ENCODE peak calls at places on chromosomes 5 and 9, in ten cellular contexts. One of them, this sample, is unnamed.

GRCh38 chr5:98880598-98880997 is 48.2 kb downstream of the CHD1 start:
- DNase-seq in smooth muscle cell of the brain vasculature: no peak
- DNase-seq in HFFc6: no peak
- DNase-seq in Caki2: no peak
- DNase-seq in NCI-H345: no peak
- DNase-seq in esophagus squamous epithelium: no peak
- DNase-seq in iris pigment epithelial cell: peak; percentile 15
- DNase-seq in kidney: no peak
- DNase-seq in fibroblast of lung: no peak
- DNase-seq in CD4-positive, alpha-beta T cell: no peak
- DNase-seq in this sample: no peak

GRCh38 chr5:73031839-73032238 is 76.0 kb downstream of the FCHO2 start:
- DNase-seq in smooth muscle cell of the brain vasculature: peak; percentile 67
- DNase-seq in HFFc6: peak; percentile 81
- DNase-seq in Caki2: no peak
- DNase-seq in NCI-H345: peak; percentile 88
- DNase-seq in esophagus squamous epithelium: no peak
- DNase-seq in iris pigment epithelial cell: peak; percentile 81
- DNase-seq in kidney: no peak
- DNase-seq in fibroblast of lung: peak; percentile 79
- DNase-seq in CD4-positive, alpha-beta T cell: no peak
- DNase-seq in this sample: peak; percentile 30

GRCh38 chr9:121271368-121272351 is 3.7 kb downstream of the GSN start:
- DNase-seq in smooth muscle cell of the brain vasculature: no peak
- DNase-seq in HFFc6: peak; percentile 71
- DNase-seq in Caki2: no peak
- DNase-seq in NCI-H345: no peak
- DNase-seq in esophagus squamous epithelium: no peak
- DNase-seq in iris pigment epithelial cell: peak; percentile 83
- DNase-seq in kidney: no peak
- DNase-seq in fibroblast of lung: peak; percentile 84
- DNase-seq in CD4-positive, alpha-beta T cell: no peak
- DNase-seq in this sample: no peak

GRCh38 chr9:83584995-83585394 is 37.9 kb upstream of the IDNK start:
- DNase-seq in smooth muscle cell of the brain vasculature: no peak
- DNase-seq in HFFc6: no peak
- DNase-seq in Caki2: no peak
- DNase-seq in NCI-H345: peak; percentile 22
- DNase-seq in esophagus squamous epithelium: no peak
- DNase-seq in iris pigment epithelial cell: no peak
- DNase-seq in kidney: no peak
- DNase-seq in fibroblast of lung: no peak
- DNase-seq in CD4-positive, alpha-beta T cell: no peak
- DNase-seq in this sample: no peak

GRCh38 chr5:137376127-137376526 is 123.0 kb downstream of the SPOCK1 start:
- DNase-seq in smooth muscle cell of the brain vasculature: no peak
- DNase-seq in HFFc6: no peak
- DNase-seq in Caki2: no peak
- DNase-seq in NCI-H345: peak; percentile 95
- DNase-seq in esophagus squamous epithelium: no peak
- DNase-seq in iris pigment epithelial cell: no peak
- DNase-seq in kidney: no peak
- DNase-seq in fibroblast of lung: no peak
- DNase-seq in CD4-positive, alpha-beta T cell: no peak
- DNase-seq in this sample: no peak

GRCh38 chr5:141508440-141508807 is 19.5 kb downstream of the PCDHGC5 start:
- DNase-seq in smooth muscle cell of the brain vasculature: no peak
- DNase-seq in HFFc6: no peak
- DNase-seq in Caki2: no peak
- DNase-seq in NCI-H345: no peak
- DNase-seq in esophagus squamous epithelium: no peak
- DNase-seq in iris pigment epithelial cell: peak; percentile 31
- DNase-seq in kidney: no peak
- DNase-seq in fibroblast of lung: peak; percentile 44
- DNase-seq in CD4-positive, alpha-beta T cell: no peak
- DNase-seq in this sample: no peak

GRCh38 chr9:20788526-20789421 is 104.7 kb downstream of the FOCAD start:
- DNase-seq in smooth muscle cell of the brain vasculature: no peak
- DNase-seq in HFFc6: no peak
- DNase-seq in Caki2: no peak
- DNase-seq in NCI-H345: no peak
- DNase-seq in esophagus squamous epithelium: no peak
- DNase-seq in iris pigment epithelial cell: peak; percentile 44
- DNase-seq in kidney: no peak
- DNase-seq in fibroblast of lung: no peak
- DNase-seq in CD4-positive, alpha-beta T cell: no peak
- DNase-seq in this sample: no peak

GRCh38 chr5:10856646-10857332 is 95.8 kb upstream of the DAP start:
- DNase-seq in smooth muscle cell of the brain vasculature: no peak
- DNase-seq in HFFc6: peak; percentile 69
- DNase-seq in Caki2: peak; percentile 33
- DNase-seq in NCI-H345: no peak
- DNase-seq in esophagus squamous epithelium: no peak
- DNase-seq in iris pigment epithelial cell: peak; percentile 85
- DNase-seq in kidney: peak; percentile 74
- DNase-seq in fibroblast of lung: peak; percentile 51
- DNase-seq in CD4-positive, alpha-beta T cell: no peak
- DNase-seq in this sample: peak; percentile 42

GRCh38 chr5:175842947-175843793 is 28.2 kb upstream of the CPLX2 start:
- DNase-seq in smooth muscle cell of the brain vasculature: peak; percentile 21
- DNase-seq in HFFc6: peak; percentile 78
- DNase-seq in Caki2: peak; percentile 83
- DNase-seq in NCI-H345: no peak
- DNase-seq in esophagus squamous epithelium: no peak
- DNase-seq in iris pigment epithelial cell: peak; percentile 85
- DNase-seq in kidney: no peak
- DNase-seq in fibroblast of lung: peak; percentile 75
- DNase-seq in CD4-positive, alpha-beta T cell: no peak
- DNase-seq in this sample: no peak

GRCh38 chr9:91943876-91944470 is 6.1 kb downstream of the ROR2 start:
- DNase-seq in smooth muscle cell of the brain vasculature: no peak
- DNase-seq in HFFc6: no peak
- DNase-seq in Caki2: no peak
- DNase-seq in NCI-H345: no peak
- DNase-seq in esophagus squamous epithelium: no peak
- DNase-seq in iris pigment epithelial cell: peak; percentile 17
- DNase-seq in kidney: no peak
- DNase-seq in fibroblast of lung: peak; percentile 46
- DNase-seq in CD4-positive, alpha-beta T cell: no peak
- DNase-seq in this sample: no peak

GRCh38 chr9:33290994-33291397 is 680 bp downstream of the NFX1 start:
- DNase-seq in smooth muscle cell of the brain vasculature: no peak
- DNase-seq in HFFc6: no peak
- DNase-seq in Caki2: no peak
- DNase-seq in NCI-H345: no peak
- DNase-seq in esophagus squamous epithelium: no peak
- DNase-seq in iris pigment epithelial cell: no peak
- DNase-seq in kidney: no peak
- DNase-seq in fibroblast of lung: no peak
- DNase-seq in CD4-positive, alpha-beta T cell: no peak
- DNase-seq in this sample: no peak

GRCh38 chr5:35404701-35405100 is 174.4 kb upstream of the PRLR start:
- DNase-seq in smooth muscle cell of the brain vasculature: no peak
- DNase-seq in HFFc6: no peak
- DNase-seq in Caki2: no peak
- DNase-seq in NCI-H345: no peak
- DNase-seq in esophagus squamous epithelium: no peak
- DNase-seq in iris pigment epithelial cell: no peak
- DNase-seq in kidney: no peak
- DNase-seq in fibroblast of lung: no peak
- DNase-seq in CD4-positive, alpha-beta T cell: no peak
- DNase-seq in this sample: no peak

GRCh38 chr9:135992486-135993408 is 31.6 kb upstream of the UBAC1 start:
- DNase-seq in smooth muscle cell of the brain vasculature: no peak
- DNase-seq in HFFc6: peak; percentile 52
- DNase-seq in Caki2: peak; percentile 69
- DNase-seq in NCI-H345: peak; percentile 75
- DNase-seq in esophagus squamous epithelium: no peak
- DNase-seq in iris pigment epithelial cell: peak; percentile 89
- DNase-seq in kidney: peak; percentile 97
- DNase-seq in fibroblast of lung: peak; percentile 93
- DNase-seq in CD4-positive, alpha-beta T cell: peak; percentile 30
- DNase-seq in this sample: peak; percentile 75

GRCh38 chr9:137095664-137096517 is 9.1 kb downstream of the MAN1B1 start:
- DNase-seq in smooth muscle cell of the brain vasculature: no peak
- DNase-seq in HFFc6: no peak
- DNase-seq in Caki2: no peak
- DNase-seq in NCI-H345: no peak
- DNase-seq in esophagus squamous epithelium: no peak
- DNase-seq in iris pigment epithelial cell: no peak
- DNase-seq in kidney: no peak
- DNase-seq in fibroblast of lung: no peak
- DNase-seq in CD4-positive, alpha-beta T cell: peak; percentile 78
- DNase-seq in this sample: peak; percentile 46

GRCh38 chr5:157855404-157855994 is 3.4 kb downstream of the CLINT1 start:
- DNase-seq in smooth muscle cell of the brain vasculature: peak; percentile 31
- DNase-seq in HFFc6: peak; percentile 57
- DNase-seq in Caki2: peak; percentile 56
- DNase-seq in NCI-H345: peak; percentile 53
- DNase-seq in esophagus squamous epithelium: no peak
- DNase-seq in iris pigment epithelial cell: peak; percentile 72
- DNase-seq in kidney: no peak
- DNase-seq in fibroblast of lung: peak; percentile 71
- DNase-seq in CD4-positive, alpha-beta T cell: no peak
- DNase-seq in this sample: peak; percentile 60

GRCh38 chr5:73280821-73281746 is 108.1 kb downstream of the TMEM174 start:
- DNase-seq in smooth muscle cell of the brain vasculature: peak; percentile 77
- DNase-seq in HFFc6: no peak
- DNase-seq in Caki2: peak; percentile 79
- DNase-seq in NCI-H345: peak; percentile 92
- DNase-seq in esophagus squamous epithelium: no peak
- DNase-seq in iris pigment epithelial cell: peak; percentile 76
- DNase-seq in kidney: peak; percentile 77
- DNase-seq in fibroblast of lung: peak; percentile 82
- DNase-seq in CD4-positive, alpha-beta T cell: no peak
- DNase-seq in this sample: peak; percentile 70

GRCh38 chr5:52148679-52149078 is 639.0 kb upstream of the ITGA1 start:
- DNase-seq in smooth muscle cell of the brain vasculature: no peak
- DNase-seq in HFFc6: no peak
- DNase-seq in Caki2: no peak
- DNase-seq in NCI-H345: no peak
- DNase-seq in esophagus squamous epithelium: no peak
- DNase-seq in iris pigment epithelial cell: no peak
- DNase-seq in kidney: no peak
- DNase-seq in fibroblast of lung: no peak
- DNase-seq in CD4-positive, alpha-beta T cell: no peak
- DNase-seq in this sample: no peak

GRCh38 chr9:115333671-115334070 is 215.7 kb upstream of the TNC start:
- DNase-seq in smooth muscle cell of the brain vasculature: no peak
- DNase-seq in HFFc6: no peak
- DNase-seq in Caki2: no peak
- DNase-seq in NCI-H345: no peak
- DNase-seq in esophagus squamous epithelium: no peak
- DNase-seq in iris pigment epithelial cell: no peak
- DNase-seq in kidney: no peak
- DNase-seq in fibroblast of lung: no peak
- DNase-seq in CD4-positive, alpha-beta T cell: no peak
- DNase-seq in this sample: no peak

GRCh38 chr5:9947231-9947693 is 302.4 kb downstream of the ATPSCKMT start:
- DNase-seq in smooth muscle cell of the brain vasculature: no peak
- DNase-seq in HFFc6: no peak
- DNase-seq in Caki2: peak; percentile 70
- DNase-seq in NCI-H345: no peak
- DNase-seq in esophagus squamous epithelium: no peak
- DNase-seq in iris pigment epithelial cell: peak; percentile 44
- DNase-seq in kidney: peak; percentile 74
- DNase-seq in fibroblast of lung: no peak
- DNase-seq in CD4-positive, alpha-beta T cell: no peak
- DNase-seq in this sample: no peak

GRCh38 chr5:65779643-65780042 is 57.6 kb downstream of the NLN start:
- DNase-seq in smooth muscle cell of the brain vasculature: no peak
- DNase-seq in HFFc6: no peak
- DNase-seq in Caki2: no peak
- DNase-seq in NCI-H345: no peak
- DNase-seq in esophagus squamous epithelium: no peak
- DNase-seq in iris pigment epithelial cell: no peak
- DNase-seq in kidney: no peak
- DNase-seq in fibroblast of lung: no peak
- DNase-seq in CD4-positive, alpha-beta T cell: no peak
- DNase-seq in this sample: no peak

This sample was measured in stomach.